ENCODE peak calls at places on chromosomes 6 and 20, in five cellular contexts. V is HepG2, C is sigmoid colon, L is HCT116, O is Panc1. Q is an unnamed sample.

GRCh38 chr6:78611886-78612480 is 255.4 kb upstream of the IRAK1BP1 start:
- DNase-seq in V (peak; percentile 1), C (no peak), L (no peak), O (no peak), Q (no peak)

GRCh38 chr6:3325210-3325609 is 66.5 kb downstream of the PSMG4 start:
- DNase-seq in V (no peak), C (peak; percentile 63), L (no peak), O (no peak), Q (no peak)

GRCh38 chr6:163751032-163751525 is 336.6 kb downstream of the QKI start:
- DNase-seq in V (no peak), C (no peak), L (no peak), O (no peak), Q (no peak)

GRCh38 chr20:14861028-14861699 is 523.8 kb upstream of the FLRT3 start:
- DNase-seq in V (no peak), C (no peak), L (no peak), O (no peak), Q (no peak)

GRCh38 chr20:14481863-14482262 is 144.5 kb upstream of the FLRT3 start:
- DNase-seq in V (no peak), C (no peak), L (no peak), O (no peak), Q (no peak)

GRCh38 chr6:133131621-133132020 is 109.5 kb upstream of the EYA4 start:
- DNase-seq in V (no peak), C (no peak), L (no peak), O (no peak), Q (no peak)

GRCh38 chr20:63094767-63095499 is 88.2 kb upstream of the BHLHE23 start:
- DNase-seq in V (no peak), C (no peak), L (no peak), O (no peak), Q (no peak)

GRCh38 chr6:105562027-105562426 is 159.1 kb upstream of the PREP start:
- DNase-seq in V (no peak), C (no peak), L (no peak), O (no peak), Q (no peak)

GRCh38 chr6:28167926-28168325 is 26.2 kb downstream of the ZKSCAN8 start:
- DNase-seq in V (no peak), C (no peak), L (no peak), O (no peak), Q (no peak)

GRCh38 chr6:44531447-44532015 is 144.0 kb downstream of the CDC5L start:
- DNase-seq in V (no peak), C (no peak), L (no peak), O (no peak), Q (no peak)

GRCh38 chr20:35171753-35172433 is at the start of gene PROCR:
- DNase-seq in V (no peak), C (peak; percentile 95), L (peak; percentile 92), O (peak; percentile 94), Q (peak; percentile 72)

GRCh38 chr20:41032243-41032642 is 3.6 kb downstream of the TOP1 start:
- DNase-seq in V (no peak), C (no peak), L (no peak), O (no peak), Q (no peak)

GRCh38 chr20:38270869-38271608 is 10.5 kb upstream of the KIAA1755 start:
- DNase-seq in V (no peak), C (peak; percentile 77), L (peak; percentile 26), O (no peak), Q (no peak)

GRCh38 chr6:4371207-4371921 is 236.0 kb upstream of the ECI2 start:
- DNase-seq in V (no peak), C (no peak), L (no peak), O (no peak), Q (peak; percentile 57)

GRCh38 chr6:7594579-7595125 is 4.7 kb downstream of the SNRNP48 start:
- DNase-seq in V (no peak), C (no peak), L (no peak), O (no peak), Q (no peak)

GRCh38 chr20:13717631-13718044 is 67.1 kb downstream of the ESF1 start:
- DNase-seq in V (no peak), C (no peak), L (no peak), O (no peak), Q (no peak)

GRCh38 chr6:6680524-6680923 is 92.0 kb downstream of the LY86 start:
- DNase-seq in V (no peak), C (no peak), L (no peak), O (no peak), Q (no peak)

GRCh38 chr6:159324599-159324998 is 155.4 kb downstream of the FNDC1 start:
- DNase-seq in V (no peak), C (no peak), L (no peak), O (no peak), Q (no peak)

GRCh38 chr6:159328052-159328451 is 158.9 kb downstream of the FNDC1 start:
- DNase-seq in V (no peak), C (no peak), L (no peak), O (no peak), Q (no peak)
- TF ChIP-seq POLR2AphosphoS5 in V (no peak), C (no peak), L (no peak), O (no peak), Q (no peak)

GRCh38 chr6:145814035-145814500 is 527 bp downstream of the FBXO30 start:
- DNase-seq in V (peak; percentile 54), C (peak; percentile 69), L (no peak), O (peak; percentile 65), Q (no peak)

GRCh38 chr6:145815351-145815772 is 767 bp upstream of the FBXO30 start:
- DNase-seq in V (no peak), C (peak; percentile 71), L (no peak), O (no peak), Q (no peak)

GRCh38 chr6:145815875-145816274 is 1.3 kb upstream of the FBXO30 start:
- DNase-seq in V (no peak), C (no peak), L (no peak), O (no peak), Q (no peak)

GRCh38 chr6:145813285-145814034 is 1.1 kb downstream of the FBXO30 start:
- DNase-seq in V (peak; percentile 23), C (no peak), L (no peak), O (peak; percentile 20), Q (no peak)

DNA sequence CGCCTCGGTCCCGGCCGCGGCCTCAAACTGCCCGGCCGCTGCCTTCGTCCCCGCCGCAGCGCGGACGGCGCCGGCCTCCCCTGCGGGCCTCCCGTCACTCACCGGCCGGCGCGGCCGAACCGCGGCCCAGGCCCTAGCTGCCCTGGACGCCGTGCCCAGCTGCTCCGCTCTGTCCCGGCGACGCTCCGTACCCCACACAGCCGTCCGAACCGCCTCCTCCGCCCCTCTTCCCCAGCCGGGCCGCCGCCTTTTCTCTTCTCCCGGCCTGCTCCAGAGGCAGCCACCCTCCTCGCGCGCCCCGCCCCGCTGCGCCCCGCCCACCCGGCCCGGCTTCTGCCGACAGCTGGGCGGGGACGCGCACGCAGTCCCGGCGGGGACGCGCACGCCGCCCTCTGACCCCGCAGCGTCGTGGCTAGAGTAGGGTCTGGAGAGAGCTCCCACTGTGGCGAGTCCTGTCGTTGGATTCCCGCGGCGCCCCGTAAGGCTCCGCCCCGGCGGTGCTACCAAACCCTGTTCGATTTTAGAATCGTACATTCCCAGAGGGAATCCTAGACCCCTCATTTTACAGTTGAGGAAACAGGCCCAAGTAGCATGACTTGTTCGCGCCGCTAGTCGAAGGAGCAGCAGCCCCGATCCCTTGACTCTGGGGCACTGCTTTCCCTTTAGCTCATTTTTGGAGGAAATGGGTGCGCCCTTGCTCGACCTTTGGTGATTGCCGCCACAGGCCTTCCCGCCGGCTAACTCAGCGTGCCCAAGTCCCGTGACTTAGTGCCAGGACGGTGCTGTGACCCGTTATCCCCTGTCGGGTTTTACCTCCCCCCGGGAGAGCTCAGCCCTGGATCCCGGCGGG is at the start of gene FBXO30:
- DNase-seq in V (peak; percentile 84), C (peak; percentile 91), L (peak; percentile 54), O (peak; percentile 48), Q (peak; percentile 89)
- TF ChIP-seq CTCF in V (peak; percentile 31), C (peak; percentile 53), L (no peak), O (no peak), Q (peak; percentile 30)

GRCh38 chr6:2240961-2241360 is 4.4 kb downstream of the GMDS start:
- DNase-seq in V (no peak), C (no peak), L (no peak), O (no peak), Q (no peak)
- H3K4me1 ChIP-seq in V (peaks cover 82% of the 10 kb centered on the region), C (no peaks in the 10 kb centered on the region), L (peaks cover 7% of the 10 kb centered on the region), O (peaks cover 4% of the 10 kb centered on the region), Q (peaks cover 50% of the 10 kb centered on the region)

GRCh38 chr6:52418606-52419005 is 1.5 kb upstream of the EFHC1 start:
- DNase-seq in V (no peak), C (no peak), L (no peak), O (no peak), Q (no peak)

GRCh38 chr6:52415333-52415732 is 4.8 kb upstream of the EFHC1 start:
- DNase-seq in V (no peak), C (no peak), L (no peak), O (no peak), Q (no peak)

GRCh38 chr6:52415917-52416628 is 4.1 kb upstream of the EFHC1 start:
- DNase-seq in V (no peak), C (no peak), L (no peak), O (no peak), Q (no peak)

GRCh38 chr6:52417675-52418111 is 2.4 kb upstream of the EFHC1 start:
- DNase-seq in V (peak; percentile 48), C (no peak), L (no peak), O (no peak), Q (peak; percentile 49)

DNA sequence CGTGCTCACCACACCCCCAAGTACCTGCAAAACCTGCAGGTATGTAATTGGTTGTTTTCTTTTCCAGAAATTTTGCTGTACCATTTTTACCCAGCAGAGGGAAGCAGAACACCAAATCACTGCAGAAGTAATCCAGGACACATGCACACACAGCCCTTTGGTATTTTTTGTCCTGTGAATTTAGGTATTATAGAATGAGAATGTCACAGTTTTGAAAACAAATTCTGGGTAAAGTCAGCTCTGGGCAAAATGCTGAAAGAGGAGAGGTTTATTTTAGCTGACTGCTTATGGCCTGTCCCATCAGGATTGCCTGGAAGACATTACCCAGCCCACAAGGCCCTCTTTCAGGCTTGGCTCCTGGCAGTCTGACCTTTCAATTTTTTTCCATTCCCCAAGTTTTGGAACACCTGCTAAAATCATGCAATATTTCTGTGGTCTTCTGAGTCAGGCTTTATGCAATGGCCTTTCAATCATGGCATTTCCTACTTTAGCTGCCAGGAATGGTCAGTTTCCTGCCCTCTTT is 3.5 kb upstream of the EFHC1 start:
- DNase-seq in V (peak; percentile 84), C (no peak), L (peak; percentile 77), O (no peak), Q (no peak)
- TF ChIP-seq POLR2AphosphoS5 in V (no peak), C (no peak), L (no peak), O (no peak), Q (peak; percentile 46)

DNA sequence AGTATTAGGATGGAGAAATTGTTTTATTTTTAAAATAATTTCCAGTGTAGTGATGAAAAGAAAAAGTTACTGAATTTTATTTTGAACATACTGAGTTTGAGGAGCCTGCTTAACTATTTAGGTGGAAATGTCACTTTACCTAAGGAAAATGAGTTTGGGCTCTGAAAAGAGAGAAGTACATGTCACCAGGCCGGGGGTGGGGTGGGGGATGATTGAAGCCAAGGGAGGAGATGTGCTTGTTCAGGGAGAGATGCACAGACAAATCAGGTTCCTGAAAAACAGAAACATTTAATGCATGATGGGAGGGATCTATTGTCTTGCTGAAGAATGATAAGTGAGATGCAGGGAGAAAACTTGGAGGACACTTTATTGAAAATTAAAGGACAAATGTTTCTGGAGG is 71.3 kb downstream of the PLCB1 start:
- DNase-seq in V (no peak), C (no peak), L (no peak), O (no peak), Q (no peak)
- TF ChIP-seq CTCF in V (no peak), C (no peak), L (no peak), O (no peak), Q (no peak)

Q was measured in stomach.